ENCODE peak calls at places on chromosomes 1 and 21, in four cellular contexts. I is epithelial cell of esophagus, Z is cardiac muscle cell, R is upper lobe of right lung. T is an unnamed sample.
A peak's percentile ranks its signal among the peaks of the same experiment; 100 is the strongest.

GRCh38 chr1:44375547-44375946 is 20.5 kb upstream of the ERI3 start:
- DNase-seq in R (no peak), Z (no peak), I (no peak), T (no peak)

GRCh38 chr21:44089001-44089911 is 17.9 kb upstream of the PWP2 start:
- DNase-seq in Z (no peak), R (peak; percentile 30), I (no peak), T (no peak)

GRCh38 chr1:15252547-15252835 is 5.5 kb downstream of the FHAD1 start:
- DNase-seq in R (peak; percentile 32), Z (no peak), I (no peak), T (no peak)

GRCh38 chr1:30422251-30422650 is 301.1 kb downstream of the MATN1 start:
- DNase-seq in Z (no peak), I (no peak), R (peak; percentile 36), T (peak; percentile 51)

GRCh38 chr1:209590405-209590804 is 6.9 kb downstream of the CAMK1G start:
- DNase-seq in I (peak; percentile 39), Z (peak; percentile 47), R (no peak), T (no peak)

GRCh38 chr1:19756480-19756879 is 43.2 kb downstream of the TMCO4 start:
- DNase-seq in R (no peak), I (no peak), Z (no peak), T (no peak)

GRCh38 chr21:45423201-45423955 is 18.4 kb downstream of the COL18A1 start:
- DNase-seq in I (no peak), R (no peak), Z (no peak), T (no peak)

GRCh38 chr1:60281360-60281932 is 207.9 kb upstream of the C1orf87 start:
- DNase-seq in Z (peak; percentile 81), R (no peak), I (peak; percentile 89), T (peak; percentile 77)

GRCh38 chr21:39048064-39048463 is 135.2 kb downstream of the PSMG1 start:
- DNase-seq in R (no peak), I (peak; percentile 99), Z (peak; percentile 71), T (no peak)

GRCh38 chr1:97986041-97987005 is 65.5 kb upstream of the DPYD start:
- DNase-seq in R (no peak), I (peak; percentile 6), Z (no peak), T (no peak)

GRCh38 chr21:32364387-32364786 is 28.4 kb downstream of the URB1 start:
- DNase-seq in Z (no peak), I (no peak), R (no peak), T (no peak)

GRCh38 chr1:159187647-159188374 is 16.4 kb downstream of the CADM3 start:
- DNase-seq in R (no peak), I (no peak), Z (peak; percentile 23), T (no peak)

GRCh38 chr1:159185121-159185520 is 13.7 kb downstream of the CADM3 start:
- DNase-seq in R (no peak), Z (no peak), I (peak; percentile 33), T (no peak)

GRCh38 chr1:159184201-159184600 is 12.8 kb downstream of the CADM3 start:
- DNase-seq in I (no peak), R (no peak), Z (no peak), T (no peak)

GRCh38 chr1:159190441-159190840 is 14.2 kb upstream of the ACKR1 start:
- DNase-seq in I (no peak), R (no peak), Z (no peak), T (no peak)

GRCh38 chr1:159188375-159188788 is 16.3 kb upstream of the ACKR1 start:
- DNase-seq in R (peak; percentile 79), Z (peak; percentile 89), I (peak; percentile 59), T (peak; percentile 77)
- H3K4me3 ChIP-seq in R (peak overlapping the region; percentile 28), Z (peak overlapping the region; percentile 18), I (no peak overlapping the region), T (peak overlapping the region; percentile 42)

GRCh38 chr1:31957701-31958674 is 19.8 kb upstream of the PTP4A2 start:
- DNase-seq in I (no peak), R (no peak), Z (peak; percentile 34), T (no peak)
- H3K4me3 ChIP-seq in I (no peak overlapping the region), R (no peak overlapping the region), Z (no peak overlapping the region), T (no peak overlapping the region)

DNA sequence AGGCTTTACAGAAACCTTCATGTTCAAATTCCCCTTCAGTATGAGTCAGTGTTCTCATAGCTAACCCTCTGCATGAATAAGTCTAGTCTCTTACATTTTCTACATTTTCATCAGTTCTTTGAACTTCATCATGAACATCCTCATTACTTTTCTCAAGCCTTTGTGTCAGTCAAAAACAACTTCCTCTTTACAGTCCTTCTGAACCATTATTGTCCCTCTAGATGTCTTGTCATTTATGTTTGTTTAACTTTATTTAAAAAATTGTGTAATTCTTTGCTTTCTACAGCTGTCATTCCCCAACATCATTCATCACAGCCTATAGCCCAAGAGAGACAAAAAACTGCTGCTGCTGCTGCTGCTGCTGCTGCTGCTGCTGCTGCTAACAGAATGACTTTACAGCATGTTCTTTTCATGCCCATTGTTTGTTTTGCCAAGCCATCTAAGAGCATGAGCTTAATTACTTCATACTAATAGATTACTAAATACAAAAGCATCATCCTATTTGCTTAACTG is 133.1 kb downstream of the LRRC40 start:
- DNase-seq in R (no peak), Z (no peak), I (peak; percentile 12), T (no peak)
- H3K4me3 ChIP-seq in R (no peak overlapping the region), Z (no peak overlapping the region), I (no peak overlapping the region), T (no peak overlapping the region)

DNA sequence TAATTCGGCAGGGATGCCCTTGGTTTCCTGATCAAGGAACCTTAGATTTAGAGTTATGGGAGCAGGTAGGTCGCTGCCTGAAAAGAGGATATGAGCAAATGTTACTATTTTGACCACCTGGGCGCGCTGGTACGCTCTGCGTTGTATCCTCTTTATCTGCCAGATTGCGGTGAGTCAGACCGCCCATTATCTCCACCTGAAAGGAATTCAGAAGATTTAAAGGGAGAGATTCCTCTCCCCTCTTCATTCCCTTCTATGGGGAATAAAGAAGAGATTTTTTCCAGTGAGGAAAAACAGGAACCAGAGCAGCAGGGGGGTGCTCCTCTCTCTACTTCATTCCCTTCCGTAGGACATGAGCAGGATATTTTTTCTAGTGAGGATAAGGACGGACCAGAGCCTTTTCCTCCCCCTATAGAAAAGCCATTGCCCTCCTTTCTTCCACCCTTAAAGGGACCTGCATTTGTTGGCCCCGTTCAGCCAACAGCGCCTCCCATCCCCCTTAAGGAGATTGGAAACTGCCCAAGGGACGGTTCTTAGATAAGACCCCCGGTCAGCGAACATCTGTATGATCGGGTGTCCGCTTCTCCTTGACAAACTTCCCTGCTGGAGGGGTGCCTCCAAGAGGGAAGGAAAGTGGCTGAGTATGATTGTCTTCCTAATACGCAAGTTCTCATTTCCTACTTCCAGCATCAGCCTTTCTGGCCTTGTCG is 34.1 kb downstream of the CLCA1 start:
- DNase-seq in I (peak; percentile 84), Z (no peak), R (no peak), T (no peak)
- H3K4me3 ChIP-seq in I (no peak overlapping the region), Z (no peak overlapping the region), R (no peak overlapping the region), T (peak overlapping the region; percentile 44)

GRCh38 chr1:25904942-25905679 is 1.1 kb downstream of the STMN1 start:
- DNase-seq in Z (peak; percentile 95), R (peak; percentile 96), I (peak; percentile 90), T (peak; percentile 90)

GRCh38 chr1:25906644-25907300 is 553 bp upstream of the STMN1 start:
- DNase-seq in Z (peak; percentile 28), I (peak; percentile 18), R (peak; percentile 67), T (no peak)

GRCh38 chr1:25902462-25902861 is 3.8 kb downstream of the STMN1 start:
- DNase-seq in I (no peak), R (no peak), Z (no peak), T (no peak)

GRCh38 chr1:25905680-25906643 is at the start of gene STMN1:
- DNase-seq in Z (peak; percentile 96), R (peak; percentile 93), I (peak; percentile 80), T (peak; percentile 90)

GRCh38 chr1:25903986-25904385 is 2.2 kb downstream of the STMN1 start:
- DNase-seq in I (no peak), R (no peak), Z (no peak), T (no peak)
- H3K4me3 ChIP-seq in I (no peak overlapping the region), R (no peak overlapping the region), Z (peak overlapping the region; percentile 86), T (no peak overlapping the region)

T was measured in right atrium auricular region.